ENCODE peak calls at places on chromosomes 16 and 17, in five cellular contexts. B is endothelial cell of umbilical vein, C is esophagus squamous epithelium, P is ovary, I is GM12865. Y is an unnamed sample.

GRCh38 chr17:19345486-19346350 is 16.8 kb downstream of the B9D1 start:
- DNase-seq in I (no peak), P (no peak), C (no peak), B (no peak), Y (no peak)

GRCh38 chr16:76729525-76729924 is 452.3 kb downstream of the CNTNAP4 start:
- DNase-seq in I (no peak), P (no peak), B (no peak), C (no peak), Y (no peak)

GRCh38 chr17:2008332-2009126 is 16.6 kb downstream of the RTN4RL1 start:
- DNase-seq in B (no peak), P (no peak), I (no peak), C (no peak), Y (peak)

GRCh38 chr17:79943354-79944241 is 92.1 kb downstream of the TBC1D16 start:
- DNase-seq in B (no peak), C (no peak), P (peak), I (no peak), Y (no peak)

GRCh38 chr17:74332763-74333220 is 6.8 kb downstream of the KIF19 start:
- DNase-seq in P (no peak), C (no peak), B (no peak), I (no peak), Y (peak)

GRCh38 chr16:11909653-11910551 is 5.9 kb downstream of the GSPT1 start:
- DNase-seq in I (no peak), C (no peak), P (no peak), B (no peak), Y (no peak)

GRCh38 chr17:72782985-72783701 is 309.3 kb downstream of the SLC39A11 start:
- DNase-seq in B (no peak), I (no peak), C (no peak), P (no peak), Y (no peak)

GRCh38 chr17:15351925-15352324 is 10.5 kb upstream of the TEKT3 start:
- DNase-seq in B (no peak), P (no peak), C (no peak), I (no peak), Y (peak)

GRCh38 chr17:16930571-16931317 is 41.2 kb downstream of the TNFRSF13B start:
- DNase-seq in B (no peak), I (no peak), P (no peak), C (no peak), Y (no peak)

GRCh38 chr17:77886387-77886728 is 72.1 kb upstream of the TNRC6C start:
- DNase-seq in I (no peak), P (no peak), B (no peak), C (no peak), Y (peak)

GRCh38 chr17:13293421-13293820 is 275.6 kb upstream of the ELAC2 start:
- DNase-seq in C (no peak), P (no peak), B (no peak), I (no peak), Y (no peak)

GRCh38 chr17:3890082-3890892 is 2.6 kb downstream of the CAMKK1 start:
- DNase-seq in I (no peak), B (peak), P (peak), C (no peak), Y (peak)

GRCh38 chr16:15482068-15482747 is 47.8 kb downstream of the BMERB1 start:
- DNase-seq in C (no peak), I (no peak), B (peak), P (peak), Y (peak)

GRCh38 chr17:33435716-33436301 is 142.7 kb upstream of the ASIC2 start:
- DNase-seq in C (no peak), P (no peak), B (no peak), I (no peak), Y (no peak)

GRCh38 chr16:3716831-3717234 is 491 bp downstream of the TRAP1 start:
- DNase-seq in I (peak), B (peak), P (no peak), C (no peak), Y (peak)

GRCh38 chr16:86198201-86199118 is 299.5 kb downstream of the IRF8 start:
- DNase-seq in P (no peak), B (no peak), C (no peak), I (no peak), Y (no peak)

GRCh38 chr16:85056211-85056748 is 28.7 kb downstream of the KIAA0513 start:
- DNase-seq in P (no peak), I (no peak), B (peak), C (no peak), Y (no peak)

GRCh38 chr17:68782829-68783228 is 172.4 kb downstream of the ABCA8 start:
- DNase-seq in C (no peak), I (no peak), B (no peak), P (no peak), Y (no peak)

GRCh38 chr17:49452173-49452572 is 37.5 kb upstream of the PHB1 start:
- DNase-seq in C (no peak), I (peak), B (no peak), P (no peak), Y (no peak)

GRCh38 chr16:19601083-19601976 is 45.8 kb downstream of the VPS35L start:
- DNase-seq in B (peak), P (peak), I (peak), C (no peak), Y (peak)

GRCh38 chr17:60036796-60037677 is 41.7 kb downstream of the HEATR6 start:
- DNase-seq in P (peak), C (no peak), B (peak), I (peak), Y (peak)

GRCh38 chr17:81978901-81979298 is 1.5 kb downstream of the ASPSCR1 start:
- DNase-seq in C (no peak), I (no peak), B (no peak), P (no peak), Y (no peak)

GRCh38 chr16:65538945-65539344 is 417.1 kb upstream of the CDH11 start:
- DNase-seq in I (no peak), P (no peak), C (no peak), B (no peak), Y (no peak)

GRCh38 chr16:66070140-66070887 is 296.2 kb upstream of the CDH5 start:
- DNase-seq in B (no peak), C (no peak), P (peak), I (no peak), Y (peak)

GRCh38 chr16:89446136-89446974 is 44.0 kb downstream of the ANKRD11 start:
- DNase-seq in P (no peak), B (no peak), I (no peak), C (no peak), Y (no peak)

GRCh38 chr17:32271844-32272243 is 6.2 kb downstream of the RHBDL3 start:
- DNase-seq in P (no peak), B (no peak), I (no peak), C (no peak), Y (no peak)

GRCh38 chr17:50911450-50911849 is 45.3 kb upstream of the TOB1 start:
- DNase-seq in C (no peak), I (no peak), B (no peak), P (no peak), Y (no peak)

GRCh38 chr17:50908140-50908859 is 42.1 kb upstream of the TOB1 start:
- DNase-seq in P (no peak), I (no peak), C (no peak), B (no peak), Y (no peak)

GRCh38 chr17:50911890-50912289 is 45.7 kb upstream of the TOB1 start:
- DNase-seq in I (no peak), P (no peak), C (no peak), B (no peak), Y (no peak)

GRCh38 chr17:50908860-50909764 is 43.0 kb upstream of the TOB1 start:
- DNase-seq in B (peak), C (no peak), I (no peak), P (no peak), Y (no peak)

DNA sequence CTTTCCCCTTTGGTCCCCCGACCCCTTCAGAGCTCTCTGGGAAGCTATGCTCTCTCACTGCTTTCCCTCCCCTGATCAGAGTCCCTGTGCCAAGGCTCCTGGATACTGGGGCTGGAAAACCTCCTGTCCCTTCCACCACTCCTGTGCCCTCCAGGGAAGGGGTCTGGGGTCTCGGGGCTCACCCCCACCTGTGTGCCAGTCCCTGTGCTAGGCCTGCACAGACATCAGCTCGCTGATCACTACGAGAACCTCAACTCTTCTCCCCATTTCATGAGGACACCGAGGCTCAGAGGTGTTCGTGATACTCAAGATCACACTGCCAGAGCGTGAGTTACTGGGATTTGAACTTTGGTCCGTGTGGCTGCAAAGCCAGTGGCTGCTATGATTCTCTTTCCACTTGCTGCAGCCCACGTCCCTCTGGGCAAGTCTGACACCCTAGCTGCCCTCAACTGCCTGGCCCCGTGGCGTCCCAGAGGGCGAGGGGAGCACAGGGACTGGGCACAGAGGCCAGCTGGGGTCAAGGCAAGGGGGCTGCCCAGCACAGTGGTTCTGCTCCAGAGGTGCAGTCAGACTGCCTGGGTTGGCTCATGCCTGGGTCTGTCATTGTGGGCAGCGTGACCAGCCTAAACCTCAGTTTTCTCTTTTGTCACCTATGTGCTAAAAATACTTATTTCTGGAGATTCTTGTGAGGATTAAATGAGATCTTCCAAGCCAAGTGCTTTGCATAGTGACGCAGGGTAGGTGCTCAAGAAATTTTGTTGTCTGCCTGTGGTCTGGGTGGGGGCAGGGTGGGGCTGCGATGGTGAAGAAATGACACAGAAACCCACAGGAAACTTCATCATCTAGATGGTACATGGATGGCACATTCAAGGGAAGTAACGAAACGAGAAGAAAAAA is 43.9 kb upstream of the TOB1 start:
- DNase-seq in C (no peak), I (peak), B (no peak), P (no peak), Y (no peak)
- TF ChIP-seq CTCF in C (no peak), I (no peak), B (no peak), P (no peak), Y (no peak)

GRCh38 chr16:63816304-63816703 is 1305.6 kb downstream of the CDH11 start:
- DNase-seq in P (no peak), I (no peak), B (no peak), C (no peak), Y (no peak)

GRCh38 chr16:63808730-63809129 is 1313.1 kb downstream of the CDH11 start:
- DNase-seq in B (no peak), C (no peak), I (no peak), P (no peak), Y (no peak)

GRCh38 chr16:63813862-63814261 is 1308.0 kb downstream of the CDH11 start:
- DNase-seq in B (no peak), P (no peak), C (no peak), I (no peak), Y (no peak)
- H3K4me3 ChIP-seq in B (no peak), P (no peak), C (no peak), I (no peak), Y (no peak)

GRCh38 chr16:83717814-83718213 is 90.0 kb upstream of the HSBP1 start:
- DNase-seq in B (peak), P (no peak), I (no peak), C (no peak), Y (no peak)

GRCh38 chr16:83714286-83714685 is 93.5 kb upstream of the HSBP1 start:
- DNase-seq in P (no peak), C (no peak), I (no peak), B (no peak), Y (no peak)

GRCh38 chr16:83720213-83720612 is 87.6 kb upstream of the HSBP1 start:
- DNase-seq in C (no peak), P (no peak), I (no peak), B (no peak), Y (no peak)

GRCh38 chr16:83715217-83715920 is 92.4 kb upstream of the HSBP1 start:
- DNase-seq in B (peak), P (no peak), I (no peak), C (no peak), Y (no peak)

DNA sequence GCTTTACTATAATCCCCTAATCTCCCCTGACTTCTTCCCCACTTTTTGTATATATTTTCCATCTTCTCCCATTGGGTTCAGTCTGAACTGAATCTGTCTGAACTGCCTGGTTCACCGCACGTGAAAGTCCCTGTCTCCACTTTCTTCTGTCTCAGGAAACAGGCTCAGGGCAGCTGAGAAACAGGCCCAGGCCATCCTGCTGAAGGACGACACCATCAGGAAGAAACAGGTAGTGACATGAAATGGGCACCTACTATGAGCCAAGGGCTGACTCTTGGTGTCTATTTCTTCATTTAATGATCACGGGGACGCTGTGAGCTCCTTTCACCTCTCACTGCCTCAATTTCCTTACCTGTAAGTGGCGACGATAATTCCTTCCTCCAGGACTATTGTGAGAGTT is 90.5 kb upstream of the HSBP1 start:
- DNase-seq in B (no peak), P (no peak), C (no peak), I (no peak), Y (no peak)
- TF ChIP-seq CTCF in B (no peak), P (no peak), C (no peak), I (peak), Y (no peak)

DNA sequence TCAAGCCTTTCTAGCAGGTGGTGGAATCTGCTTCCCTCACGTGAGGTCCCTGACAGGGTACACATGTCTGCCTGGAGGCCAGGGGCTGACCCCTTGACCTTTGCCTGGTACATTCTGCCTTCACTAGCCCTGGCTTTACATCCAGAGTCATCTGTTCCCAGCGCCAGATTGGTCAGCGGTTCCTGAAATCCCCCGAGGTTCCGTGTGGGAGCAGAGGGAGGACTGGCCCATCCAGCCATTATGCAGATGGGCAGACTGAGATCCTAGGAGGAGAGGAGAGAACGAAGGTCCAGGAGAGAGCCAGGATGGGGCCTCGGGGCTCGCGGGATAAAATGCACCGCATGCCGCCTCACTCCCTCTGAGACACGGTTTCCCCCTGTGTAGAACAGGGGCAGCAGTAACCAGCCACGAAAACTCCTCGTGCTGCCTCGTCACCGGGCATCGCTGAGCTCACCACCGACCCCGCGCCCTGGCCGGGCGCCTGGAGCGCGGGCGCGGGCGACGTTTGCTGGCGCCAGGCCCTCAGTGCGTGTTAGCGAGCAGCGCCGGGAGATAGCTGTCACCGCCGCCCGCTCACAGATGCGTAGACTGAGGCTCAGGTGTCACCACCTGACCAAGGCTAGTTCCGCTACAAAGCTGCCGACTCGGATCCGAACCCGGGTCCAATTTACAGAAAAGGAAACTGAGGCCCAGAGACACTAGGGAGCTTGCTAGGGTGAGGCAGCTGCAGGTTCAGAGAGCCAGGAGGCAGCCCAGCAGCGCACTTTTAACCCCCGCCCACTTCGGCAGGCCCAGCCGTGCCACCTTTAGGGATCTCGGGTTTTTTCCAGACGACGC is 811 bp upstream of the MAP2K3 start:
- DNase-seq in P (peak), I (no peak), B (no peak), C (no peak), Y (no peak)
- H3K4me3 ChIP-seq in P (peak), I (peak), B (peak), C (peak), Y (peak)

GRCh38 chr16:28042856-28043255 is 20.7 kb downstream of the GSG1L start:
- DNase-seq in C (no peak), I (no peak), B (no peak), P (no peak), Y (no peak)
- TF ChIP-seq CTCF in C (no peak), I (no peak), B (no peak), P (no peak), Y (no peak)

GRCh38 chr17:57874434-57875108 is 24.7 kb upstream of the MRPS23 start:
- DNase-seq in B (peak), P (peak), C (no peak), I (peak), Y (peak)
- H3K4me3 ChIP-seq in B (peak), P (peak), C (peak), I (no peak), Y (no peak)

DNA sequence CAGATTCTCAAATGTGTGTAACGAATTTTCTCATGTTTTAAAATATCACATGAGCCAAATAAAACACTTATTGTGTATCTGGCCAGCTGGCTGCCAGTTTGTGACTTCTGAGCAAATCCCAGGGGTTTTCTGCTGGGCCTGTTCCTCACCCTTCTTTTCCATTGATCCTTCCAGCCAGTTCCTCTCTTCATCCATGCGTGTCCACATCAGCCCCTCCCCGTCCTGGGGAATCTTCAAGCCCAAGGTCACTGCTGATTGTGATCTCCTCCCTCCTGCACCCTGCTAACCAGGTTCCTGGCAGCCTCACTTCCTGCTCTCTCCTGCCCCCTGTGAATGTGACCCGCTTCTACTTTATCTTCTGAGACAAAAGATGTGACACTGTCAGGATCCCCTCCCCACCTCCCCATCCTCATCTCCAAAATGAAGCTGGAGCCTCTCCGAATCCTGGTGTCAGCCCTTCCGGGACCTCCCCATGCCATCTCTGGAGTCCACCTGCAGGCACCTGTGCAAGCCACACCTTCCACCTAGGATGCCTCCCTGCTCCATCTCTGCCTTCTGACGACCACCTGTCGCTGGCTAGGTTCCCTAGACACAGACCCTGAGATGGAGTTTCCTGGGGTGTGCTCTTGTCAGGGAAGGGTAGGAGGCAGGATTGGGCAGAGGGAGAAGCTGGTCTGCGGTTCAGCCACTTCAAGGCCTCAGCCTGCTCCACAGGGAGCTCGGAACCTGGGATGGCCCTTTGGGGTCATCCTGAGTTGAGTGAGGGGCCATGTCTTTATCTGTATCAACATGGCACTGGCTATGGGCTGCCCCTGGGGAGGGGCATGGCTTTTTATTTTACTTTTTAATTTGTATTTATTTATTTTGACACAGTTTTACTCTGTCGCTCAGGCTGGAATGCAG is 205.1 kb downstream of the KATNIP start:
- DNase-seq in B (no peak), P (no peak), I (no peak), C (no peak), Y (no peak)
- TF ChIP-seq CTCF in B (no peak), P (no peak), I (no peak), C (no peak), Y (no peak)

GRCh38 chr17:50467114-50467854 is 1.4 kb downstream of the CHAD start:
- DNase-seq in I (no peak), B (no peak), P (no peak), C (no peak), Y (no peak)
- H3K4me3 ChIP-seq in I (no peak), B (no peak), P (no peak), C (no peak), Y (no peak)

Y was measured in colonic mucosa.